ENCODE peak calls at places on chromosomes 13 and 19, in five cellular contexts. L is cardiac muscle cell, H is OCI-LY7, V is upper lobe of left lung, C is tibial nerve. R is an unnamed sample. For H3K4me1, the result is how much of the 10 kb centered on the place peaks cover.

GRCh38 chr19:44258835-44259413 is 762 bp upstream of the ZNF233 start:
- DNase-seq in C (no peak), H (no peak), L (no peak), V (no peak), R (no peak)

GRCh38 chr19:54158812-54159351 is 639 bp downstream of the LENG1 start:
- DNase-seq in L (peak), H (peak), C (no peak), V (no peak), R (peak)

GRCh38 chr13:112849500-112849899 is 119.5 kb upstream of the MCF2L start:
- DNase-seq in L (no peak), C (no peak), V (no peak), H (peak), R (no peak)

GRCh38 chr13:109211616-109212015 is 574.8 kb downstream of the IRS2 start:
- DNase-seq in C (no peak), L (no peak), H (no peak), V (no peak), R (no peak)

GRCh38 chr13:112822851-112823250 is 133.0 kb downstream of the ATP11A start:
- DNase-seq in H (no peak), C (no peak), V (no peak), L (no peak), R (no peak)

GRCh38 chr19:13622727-13623126 is 116.4 kb upstream of the CACNA1A start:
- DNase-seq in L (no peak), H (no peak), C (no peak), V (no peak), R (no peak)

GRCh38 chr19:11767633-11768133 is 883 bp downstream of the ZNF441 start:
- DNase-seq in L (peak), H (peak), V (peak), C (peak), R (peak)

GRCh38 chr13:97724450-97724849 is 229.0 kb upstream of the IPO5 start:
- DNase-seq in C (no peak), L (peak), V (no peak), H (no peak), R (no peak)

GRCh38 chr13:59635591-59635990 is 528.1 kb downstream of the DIAPH3 start:
- DNase-seq in L (no peak), C (no peak), V (no peak), H (no peak), R (no peak)

GRCh38 chr19:15324791-15325519 is 7.4 kb downstream of the BRD4 start:
- DNase-seq in L (no peak), C (no peak), V (no peak), H (no peak), R (peak)

GRCh38 chr19:15318241-15318691 is 14.1 kb downstream of the BRD4 start:
- DNase-seq in V (no peak), L (no peak), C (no peak), H (no peak), R (no peak)

GRCh38 chr19:15323496-15324235 is 8.7 kb downstream of the BRD4 start:
- DNase-seq in V (no peak), H (no peak), L (peak), C (peak), R (peak)

GRCh38 chr19:15320118-15320517 is 12.2 kb downstream of the BRD4 start:
- DNase-seq in H (no peak), L (no peak), C (no peak), V (no peak), R (no peak)

DNA sequence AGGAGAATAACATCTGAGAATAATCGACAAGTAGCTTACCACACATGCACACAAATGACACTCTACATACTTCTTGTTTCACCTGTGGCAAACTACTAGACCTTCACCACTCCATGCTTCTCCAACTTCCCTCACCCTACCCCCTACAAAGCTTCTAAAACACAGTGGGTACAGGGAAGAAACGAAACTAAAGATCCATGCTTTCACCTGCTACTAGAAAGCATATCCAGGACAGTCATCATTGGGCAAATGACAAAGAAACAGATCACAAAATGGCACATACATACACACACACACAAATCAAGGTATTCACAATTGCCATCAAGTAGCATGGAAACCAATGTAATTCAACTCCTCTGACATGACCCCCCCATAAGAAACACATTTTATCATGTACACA is 10.6 kb downstream of the BRD4 start:
- DNase-seq in L (no peak), V (no peak), C (no peak), H (no peak), R (no peak)
- H3K4me1 ChIP-seq in L (half or more), V (half or more), C (half or more), H (half or more), R (under half)

GRCh38 chr19:4908781-4909171 is 525 bp upstream of the UHRF1 start:
- DNase-seq in H (no peak), V (no peak), L (no peak), C (no peak), R (no peak)
- H3K4me1 ChIP-seq in H (under half), V (under half), L (under half), C (under half), R (under half)

DNA sequence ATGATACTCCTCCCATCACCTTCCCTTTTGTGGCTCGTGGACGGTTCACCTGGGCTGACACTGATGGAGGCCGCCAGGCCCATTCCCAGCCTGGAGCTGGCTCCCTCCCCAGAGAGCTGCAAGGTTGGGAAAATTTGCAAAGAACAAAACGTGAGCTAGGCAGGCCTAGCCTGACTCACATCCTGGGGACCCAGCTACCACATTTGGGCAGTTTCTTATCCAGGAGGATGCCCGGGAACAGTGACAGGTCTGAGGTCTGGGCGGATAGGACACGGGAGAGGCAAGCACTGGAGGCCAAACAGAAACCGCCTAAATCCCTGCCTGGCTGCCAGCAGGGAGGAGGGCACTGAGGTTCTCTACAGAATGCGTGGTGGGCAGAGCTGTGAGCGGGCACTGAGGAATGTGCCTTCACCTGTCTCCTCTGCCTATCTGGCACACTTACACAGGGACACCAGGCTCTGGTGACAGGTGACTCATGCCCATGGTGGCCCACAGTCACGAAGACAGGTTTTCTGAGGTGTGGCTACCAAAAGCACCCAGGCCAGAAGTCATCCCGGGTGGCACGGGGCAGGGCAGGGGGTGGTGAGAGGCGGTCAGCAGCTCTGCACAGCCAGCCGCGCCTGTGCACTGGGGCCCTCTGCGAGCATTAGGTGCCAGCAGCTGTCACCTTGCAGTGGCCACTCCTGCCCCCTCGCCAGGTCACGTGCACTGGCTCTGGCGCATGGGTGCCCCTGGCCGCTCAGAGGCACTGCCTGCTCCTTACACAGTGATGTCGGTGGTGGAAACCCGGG is 23.2 kb downstream of the SH3GL1 start:
- DNase-seq in V (no peak), L (no peak), C (no peak), H (no peak), R (peak)
- H3K4me1 ChIP-seq in V (half or more), L (under half), C (half or more), H (half or more), R (half or more)

GRCh38 chr19:4066682-4067395 is at the start of gene ZBTB7A:
- DNase-seq in C (peak), H (peak), L (peak), V (peak), R (peak)

GRCh38 chr19:4066176-4066606 is 508 bp downstream of the ZBTB7A start:
- DNase-seq in V (peak), H (no peak), L (no peak), C (no peak), R (peak)

GRCh38 chr19:4064073-4064550 is 2.6 kb downstream of the ZBTB7A start:
- DNase-seq in H (no peak), C (no peak), L (peak), V (peak), R (no peak)

GRCh38 chr19:4064551-4065260 is 2.0 kb downstream of the ZBTB7A start:
- DNase-seq in V (peak), H (peak), L (peak), C (no peak), R (peak)

GRCh38 chr19:4065430-4066175 is 1.1 kb downstream of the ZBTB7A start:
- DNase-seq in V (peak), H (peak), L (peak), C (peak), R (peak)
- H3K4me1 ChIP-seq in V (half or more), H (half or more), L (under half), C (half or more), R (under half)

DNA sequence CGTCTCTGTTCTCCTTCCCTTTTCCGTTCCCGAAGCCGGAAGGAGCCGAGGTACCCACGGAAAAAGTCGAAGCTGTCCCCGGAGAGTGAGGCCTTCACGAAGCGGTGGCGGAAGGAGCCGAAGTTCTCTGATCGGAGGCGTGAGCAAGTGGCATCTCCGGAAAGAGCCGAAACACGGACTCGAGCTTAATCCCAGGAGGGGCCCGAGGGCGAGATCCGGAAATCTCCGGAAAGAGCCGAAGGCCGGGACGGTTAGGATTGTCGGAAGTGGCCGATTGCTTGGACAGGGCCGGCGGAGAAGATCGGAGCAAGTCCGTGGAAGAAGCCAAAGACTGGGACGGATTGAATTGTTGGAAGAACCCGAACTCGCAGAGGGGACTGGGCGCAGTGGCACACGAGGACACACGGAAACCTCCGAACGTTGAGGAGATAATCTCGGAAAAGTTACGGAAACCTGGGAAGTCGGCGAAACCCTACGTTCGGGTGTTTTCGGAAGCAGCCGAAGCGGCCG is 457 bp upstream of the U2AF2 start:
- DNase-seq in V (no peak), C (peak), L (peak), H (peak), R (peak)
- H3K4me1 ChIP-seq in V (under half), C (half or more), L (under half), H (under half), R (under half)

GRCh38 chr19:38730470-38730730 is 13.9 kb downstream of the CAPN12 start:
- DNase-seq in H (no peak), V (no peak), L (no peak), C (no peak), R (no peak)
- H3K4me1 ChIP-seq in H (under half), V (under half), L (under half), C (half or more), R (under half)

DNA sequence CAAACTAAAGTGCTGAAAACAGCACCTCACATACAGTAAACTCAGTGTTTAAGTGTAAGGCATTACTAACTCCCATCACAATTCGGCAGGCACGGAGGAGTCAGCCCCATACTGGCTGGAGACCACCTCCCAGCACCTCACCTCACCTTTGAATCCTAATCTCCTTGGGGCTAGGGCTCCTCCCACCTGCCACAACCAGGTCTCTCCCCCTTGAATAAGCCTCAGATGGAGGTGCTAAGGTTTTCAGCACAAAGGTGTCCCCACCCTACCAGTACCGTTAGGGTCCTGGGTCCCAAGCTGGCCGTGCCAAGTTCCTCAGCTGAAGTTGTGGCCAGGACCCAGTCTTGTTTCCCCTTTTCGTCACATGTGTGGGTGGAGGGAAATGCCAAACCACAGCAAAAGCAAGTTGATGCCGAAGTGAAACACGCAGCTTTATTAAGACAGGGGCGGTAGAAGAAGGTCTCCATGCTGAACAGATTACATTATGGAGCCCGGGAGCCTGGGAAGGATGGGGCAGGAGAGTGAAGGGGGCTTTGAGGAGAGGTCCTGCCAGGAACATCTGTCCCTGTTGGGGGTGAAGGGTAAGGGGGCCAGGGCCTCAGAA is at the start of gene IGFLR1:
- DNase-seq in C (no peak), L (no peak), V (no peak), H (peak), R (peak)
- H3K4me1 ChIP-seq in C (under half), L (under half), V (under half), H (half or more), R (under half)

GRCh38 chr19:1015061-1015781 is 5.7 kb downstream of the TMEM259 start:
- DNase-seq in C (no peak), V (peak), H (no peak), L (no peak), R (no peak)
- H3K4me1 ChIP-seq in C (half or more), V (under half), H (under half), L (under half), R (under half)